ENCODE peak calls at places on chromosome X, in six cellular contexts. X, V, U, W, F and A are unnamed samples.

GRCh38 chrX:131802836-131803626 is 220.1 kb upstream of the STK26 start:
- DNase-seq in X (no peak), V (peak; percentile 27), U (no peak), W (no peak), F (no peak), A (peak; percentile 88)

GRCh38 chrX:153775631-153776595 is 4.9 kb upstream of the SRPK3 start:
- DNase-seq in X (peak; percentile 22), V (no peak), U (no peak), W (no peak), F (no peak), A (peak; percentile 25)

GRCh38 chrX:120269379-120270035 is 18.9 kb downstream of the ZBTB33 start:
- DNase-seq in X (no peak), V (no peak), U (no peak), W (no peak), F (no peak), A (no peak)

GRCh38 chrX:119643696-119644095 is 37.5 kb upstream of the NKRF start:
- DNase-seq in X (no peak), V (no peak), U (no peak), W (no peak), F (no peak), A (no peak)

GRCh38 chrX:39813631-39814246 is 284.0 kb downstream of the BCOR start:
- DNase-seq in X (no peak), V (no peak), U (peak; percentile 90), W (peak; percentile 69), F (no peak), A (no peak)

GRCh38 chrX:103488332-103488731 is 31.0 kb downstream of the RAB40A start:
- DNase-seq in X (peak; percentile 11), V (no peak), U (no peak), W (no peak), F (no peak), A (no peak)

GRCh38 chrX:115373308-115373707 is 83.8 kb downstream of the LUZP4 start:
- DNase-seq in X (no peak), V (no peak), U (no peak), W (no peak), F (no peak), A (no peak)

GRCh38 chrX:71181558-71181909 is 36.9 kb downstream of the NLGN3 start:
- DNase-seq in X (no peak), V (peak; percentile 58), U (no peak), W (no peak), F (no peak), A (peak; percentile 16)

GRCh38 chrX:69066021-69066757 is 99.1 kb downstream of the PJA1 start:
- DNase-seq in X (no peak), V (no peak), U (no peak), W (no peak), F (no peak), A (no peak)

GRCh38 chrX:112043997-112044396 is 38.6 kb downstream of the TRPC5 start:
- DNase-seq in X (peak; percentile 19), V (no peak), U (no peak), W (no peak), F (no peak), A (no peak)

GRCh38 chrX:141669689-141670088 is 28.9 kb downstream of the SPANXD start:
- DNase-seq in X (no peak), V (no peak), U (no peak), W (no peak), F (no peak), A (no peak)

GRCh38 chrX:123311486-123311885 is 127.4 kb downstream of the GRIA3 start:
- DNase-seq in X (no peak), V (no peak), U (no peak), W (no peak), F (no peak), A (no peak)

GRCh38 chrX:2642791-2643190 is 48.3 kb upstream of the CD99 start:
- DNase-seq in X (no peak), V (no peak), U (no peak), W (no peak), F (no peak), A (no peak)